ENCODE peak calls at places on chromosome 15, in seven cellular contexts. One of them, this sample, is unnamed.

GRCh38 chr15:50182233-50183013 is 427 bp downstream of the SLC27A2 start:
- DNase-seq in H9: peak
- DNase-seq in activated CD4-positive, alpha-beta T cell treated with anti-CD3 and anti-CD28 coated beads for 48 hours: peak
- DNase-seq in left cardiac atrium: no peak
- DNase-seq in body of pancreas: peak
- DNase-seq in NCI-H82: peak
- DNase-seq in NAMALWA: peak
- DNase-seq in this sample: peak

GRCh38 chr15:97759363-97759762 is 201.1 kb upstream of the ARRDC4 start:
- DNase-seq in left cardiac atrium: no peak
- DNase-seq in activated CD4-positive, alpha-beta T cell treated with anti-CD3 and anti-CD28 coated beads for 48 hours: no peak
- DNase-seq in body of pancreas: no peak
- DNase-seq in NAMALWA: no peak
- DNase-seq in H9: no peak
- DNase-seq in NCI-H82: no peak
- DNase-seq in this sample: no peak

GRCh38 chr15:93708721-93709120 is 522.6 kb upstream of the MCTP2 start:
- DNase-seq in H9: no peak
- DNase-seq in NAMALWA: no peak
- DNase-seq in activated CD4-positive, alpha-beta T cell treated with anti-CD3 and anti-CD28 coated beads for 48 hours: no peak
- DNase-seq in left cardiac atrium: no peak
- DNase-seq in body of pancreas: no peak
- DNase-seq in NCI-H82: no peak
- DNase-seq in this sample: no peak

GRCh38 chr15:69787791-69788190 is 309.9 kb downstream of the TLE3 start:
- DNase-seq in body of pancreas: no peak
- DNase-seq in activated CD4-positive, alpha-beta T cell treated with anti-CD3 and anti-CD28 coated beads for 48 hours: no peak
- DNase-seq in NCI-H82: no peak
- DNase-seq in H9: no peak
- DNase-seq in left cardiac atrium: no peak
- DNase-seq in NAMALWA: no peak
- DNase-seq in this sample: no peak

GRCh38 chr15:92809880-92810361 is 90.2 kb upstream of the CHD2 start:
- DNase-seq in NAMALWA: peak
- DNase-seq in activated CD4-positive, alpha-beta T cell treated with anti-CD3 and anti-CD28 coated beads for 48 hours: peak
- DNase-seq in H9: no peak
- DNase-seq in body of pancreas: peak
- DNase-seq in NCI-H82: peak
- DNase-seq in left cardiac atrium: peak
- DNase-seq in this sample: no peak

GRCh38 chr15:85329561-85330421 is 50.6 kb upstream of the AKAP13 start:
- DNase-seq in H9: no peak
- DNase-seq in NAMALWA: peak
- DNase-seq in body of pancreas: no peak
- DNase-seq in NCI-H82: no peak
- DNase-seq in left cardiac atrium: no peak
- DNase-seq in activated CD4-positive, alpha-beta T cell treated with anti-CD3 and anti-CD28 coated beads for 48 hours: peak
- DNase-seq in this sample: no peak

GRCh38 chr15:25897658-25898057 is 34.5 kb upstream of the ATP10A start:
- DNase-seq in H9: no peak
- DNase-seq in body of pancreas: no peak
- DNase-seq in left cardiac atrium: no peak
- DNase-seq in activated CD4-positive, alpha-beta T cell treated with anti-CD3 and anti-CD28 coated beads for 48 hours: no peak
- DNase-seq in NCI-H82: no peak
- DNase-seq in NAMALWA: no peak
- DNase-seq in this sample: no peak

GRCh38 chr15:92968926-92969664 is 69.0 kb downstream of the CHD2 start:
- DNase-seq in H9: no peak
- DNase-seq in activated CD4-positive, alpha-beta T cell treated with anti-CD3 and anti-CD28 coated beads for 48 hours: no peak
- DNase-seq in NCI-H82: no peak
- DNase-seq in NAMALWA: peak
- DNase-seq in left cardiac atrium: no peak
- DNase-seq in body of pancreas: no peak
- DNase-seq in this sample: no peak

GRCh38 chr15:55334371-55334770 is 15.3 kb downstream of the PIGB start:
- DNase-seq in NCI-H82: no peak
- DNase-seq in activated CD4-positive, alpha-beta T cell treated with anti-CD3 and anti-CD28 coated beads for 48 hours: no peak
- DNase-seq in body of pancreas: no peak
- DNase-seq in left cardiac atrium: no peak
- DNase-seq in H9: no peak
- DNase-seq in NAMALWA: no peak
- DNase-seq in this sample: no peak

GRCh38 chr15:61184431-61184830 is 44.7 kb downstream of the RORA start:
- DNase-seq in H9: no peak
- DNase-seq in activated CD4-positive, alpha-beta T cell treated with anti-CD3 and anti-CD28 coated beads for 48 hours: no peak
- DNase-seq in left cardiac atrium: no peak
- DNase-seq in body of pancreas: no peak
- DNase-seq in NCI-H82: no peak
- DNase-seq in NAMALWA: peak
- DNase-seq in this sample: no peak

GRCh38 chr15:100537326-100537725 is 8.6 kb upstream of the CERS3 start:
- DNase-seq in NAMALWA: peak
- DNase-seq in activated CD4-positive, alpha-beta T cell treated with anti-CD3 and anti-CD28 coated beads for 48 hours: no peak
- DNase-seq in left cardiac atrium: no peak
- DNase-seq in body of pancreas: no peak
- DNase-seq in NCI-H82: no peak
- DNase-seq in H9: no peak
- DNase-seq in this sample: no peak

GRCh38 chr15:51736646-51737537 is 563 bp downstream of the LYSMD2 start:
- DNase-seq in NAMALWA: peak
- DNase-seq in H9: peak
- DNase-seq in left cardiac atrium: peak
- DNase-seq in NCI-H82: peak
- DNase-seq in body of pancreas: peak
- DNase-seq in activated CD4-positive, alpha-beta T cell treated with anti-CD3 and anti-CD28 coated beads for 48 hours: peak
- DNase-seq in this sample: peak

GRCh38 chr15:68769702-68770101 is 51.0 kb downstream of the ANP32A start:
- DNase-seq in NAMALWA: no peak
- DNase-seq in activated CD4-positive, alpha-beta T cell treated with anti-CD3 and anti-CD28 coated beads for 48 hours: no peak
- DNase-seq in left cardiac atrium: no peak
- DNase-seq in H9: no peak
- DNase-seq in NCI-H82: no peak
- DNase-seq in body of pancreas: no peak
- DNase-seq in this sample: no peak

GRCh38 chr15:100338971-100339444 is 2.8 kb downstream of the ADAMTS17 start:
- DNase-seq in NAMALWA: peak
- DNase-seq in NCI-H82: peak
- DNase-seq in activated CD4-positive, alpha-beta T cell treated with anti-CD3 and anti-CD28 coated beads for 48 hours: peak
- DNase-seq in body of pancreas: peak
- DNase-seq in H9: peak
- DNase-seq in left cardiac atrium: peak
- DNase-seq in this sample: no peak

GRCh38 chr15:82585072-82585471 is 44.8 kb upstream of the RPS17 start:
- DNase-seq in H9: no peak
- DNase-seq in left cardiac atrium: no peak
- DNase-seq in activated CD4-positive, alpha-beta T cell treated with anti-CD3 and anti-CD28 coated beads for 48 hours: no peak
- DNase-seq in NCI-H82: no peak
- DNase-seq in body of pancreas: no peak
- DNase-seq in NAMALWA: no peak
- DNase-seq in this sample: no peak

GRCh38 chr15:88932875-88933330 is 19.7 kb upstream of the MFGE8 start:
- DNase-seq in body of pancreas: no peak
- DNase-seq in NCI-H82: no peak
- DNase-seq in NAMALWA: no peak
- DNase-seq in left cardiac atrium: no peak
- DNase-seq in H9: no peak
- DNase-seq in activated CD4-positive, alpha-beta T cell treated with anti-CD3 and anti-CD28 coated beads for 48 hours: no peak
- DNase-seq in this sample: no peak

GRCh38 chr15:75234191-75234810 is 23.8 kb upstream of the GOLGA6C start:
- DNase-seq in left cardiac atrium: no peak
- DNase-seq in activated CD4-positive, alpha-beta T cell treated with anti-CD3 and anti-CD28 coated beads for 48 hours: no peak
- DNase-seq in body of pancreas: no peak
- DNase-seq in NCI-H82: no peak
- DNase-seq in NAMALWA: no peak
- DNase-seq in H9: no peak
- DNase-seq in this sample: peak